ENCODE peak calls at places on chromosome X, in five cellular contexts. N is hepatocyte, K is heart right ventricle, L is neural progenitor cell, T is psoas muscle. O is an unnamed sample. For H3K4me1 and H3K36me3, the result is how much of the 10 kb centered on the place peaks cover.

GRCh38 chrX:94288325-94288724 is 614.3 kb downstream of the FAM133A start:
- DNase-seq in N (peak), K (no peak), L (peak), T (no peak), O (no peak)

GRCh38 chrX:3678287-3678686 is 35.2 kb downstream of the PRKX start:
- DNase-seq in N (no peak), K (no peak), L (no peak), T (no peak), O (no peak)

GRCh38 chrX:128021566-128021965 is 30.6 kb downstream of the ACTRT1 start:
- DNase-seq in N (no peak), K (no peak), L (no peak), T (no peak), O (no peak)

GRCh38 chrX:14344172-14344940 is 185.0 kb upstream of the GLRA2 start:
- DNase-seq in N (no peak), K (no peak), L (no peak), T (no peak), O (no peak)

GRCh38 chrX:153983321-153983729 is 10.8 kb downstream of the TMEM187 start:
- DNase-seq in N (no peak), K (no peak), L (no peak), T (no peak), O (no peak)

GRCh38 chrX:39633293-39633692 is 464.5 kb downstream of the BCOR start:
- DNase-seq in N (no peak), K (no peak), L (no peak), T (no peak), O (no peak)

GRCh38 chrX:65723706-65724105 is 56.3 kb downstream of the MSN start:
- DNase-seq in N (no peak), K (no peak), L (no peak), T (no peak), O (no peak)

GRCh38 chrX:96147645-96148044 is 537.0 kb upstream of the DIAPH2 start:
- DNase-seq in N (no peak), K (no peak), L (no peak), T (no peak), O (peak)

GRCh38 chrX:40646489-40647306 is 663 bp downstream of the CXorf38 start:
- DNase-seq in N (peak), K (peak), L (peak), T (peak), O (peak)

GRCh38 chrX:153318811-153319210 is 2.8 kb downstream of the PNMA6F start:
- DNase-seq in N (no peak), K (no peak), L (no peak), T (no peak), O (no peak)

GRCh38 chrX:136157187-136157586 is 9.9 kb downstream of the FHL1 start:
- DNase-seq in N (no peak), K (no peak), L (no peak), T (no peak), O (no peak)

GRCh38 chrX:28498658-28499057 is 88.6 kb upstream of the IL1RAPL1 start:
- DNase-seq in N (peak), K (no peak), L (peak), T (no peak), O (no peak)

GRCh38 chrX:73916931-73917657 is 354.1 kb downstream of the CHIC1 start:
- DNase-seq in N (peak), K (no peak), L (peak), T (no peak), O (peak)

GRCh38 chrX:358651-359143 is 28.0 kb downstream of the PPP2R3B start:
- DNase-seq in N (no peak), K (no peak), L (no peak), T (no peak), O (no peak)

GRCh38 chrX:134548257-134548732 is 88.3 kb downstream of the HPRT1 start:
- DNase-seq in N (no peak), K (no peak), L (peak), T (no peak), O (peak)

GRCh38 chrX:40106677-40107290 is 9.0 kb upstream of the BCOR start:
- DNase-seq in N (no peak), K (peak), L (no peak), T (no peak), O (no peak)

GRCh38 chrX:85922821-85923220 is 124.5 kb downstream of the CHM start:
- DNase-seq in N (no peak), K (no peak), L (no peak), T (no peak), O (no peak)

GRCh38 chrX:154401918-154402621 is 3.9 kb downstream of the RPL10 start:
- DNase-seq in N (peak), K (no peak), L (no peak), T (no peak), O (peak)

GRCh38 chrX:111445485-111445884 is 33.5 kb upstream of the DCX start:
- DNase-seq in N (peak), K (no peak), L (peak), T (no peak), O (peak)

GRCh38 chrX:71604796-71605568 is 13.3 kb downstream of the CXCR3 start:
- DNase-seq in N (no peak), K (no peak), L (no peak), T (no peak), O (no peak)

GRCh38 chrX:54007682-54008081 is 36.6 kb downstream of the PHF8 start:
- DNase-seq in N (no peak), K (no peak), L (no peak), T (no peak), O (no peak)

GRCh38 chrX:73561791-73562190 is 1.2 kb upstream of the CHIC1 start:
- DNase-seq in N (no peak), K (no peak), L (no peak), T (no peak), O (peak)

GRCh38 chrX:128769511-128769910 is 717.3 kb upstream of the ACTRT1 start:
- DNase-seq in N (peak), K (no peak), L (no peak), T (no peak), O (no peak)

GRCh38 chrX:72475952-72476668 is 96.5 kb downstream of the HDAC8 start:
- DNase-seq in N (no peak), K (no peak), L (no peak), T (no peak), O (no peak)

GRCh38 chrX:22247169-22247568 is 25.5 kb upstream of the CBLL2 start:
- DNase-seq in N (no peak), K (no peak), L (no peak), T (no peak), O (no peak)

GRCh38 chrX:37905436-37906147 is 58.2 kb upstream of the DYNLT3 start:
- DNase-seq in N (peak), K (peak), L (peak), T (no peak), O (peak)

GRCh38 chrX:132505116-132505515 is 16.3 kb upstream of the MBNL3 start:
- DNase-seq in N (peak), K (no peak), L (no peak), T (peak), O (peak)

GRCh38 chrX:115897956-115898355 is 272.6 kb upstream of the AGTR2 start:
- DNase-seq in N (no peak), K (no peak), L (no peak), T (no peak), O (no peak)

GRCh38 chrX:44094821-44095530 is 121.8 kb upstream of the NDP start:
- DNase-seq in N (no peak), K (no peak), L (no peak), T (no peak), O (no peak)

DNA sequence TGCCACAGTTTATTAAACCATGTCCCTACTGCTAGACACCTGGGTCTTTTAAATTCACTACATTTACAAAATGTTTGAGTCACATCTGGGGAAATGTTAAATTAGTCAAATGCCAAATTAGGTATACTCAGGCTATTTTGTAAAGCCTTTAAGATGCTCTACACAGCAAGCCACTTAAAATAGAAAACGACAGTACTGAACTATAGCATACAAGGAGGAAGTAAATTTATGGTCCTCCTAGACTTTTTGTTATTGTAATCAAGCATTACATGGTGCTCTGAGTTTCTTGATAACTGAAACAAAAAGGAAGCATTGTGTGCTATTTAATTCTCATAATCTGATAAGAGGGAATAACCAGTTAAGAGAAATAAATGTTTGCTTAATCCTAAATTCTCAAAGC is 46.2 kb downstream of the SLC9A7 start:
- DNase-seq in N (no peak), K (no peak), L (no peak), T (no peak), O (no peak)
- H3K4me1 ChIP-seq in N (under half), K (under half), L (under half), T (under half), O (under half)

DNA sequence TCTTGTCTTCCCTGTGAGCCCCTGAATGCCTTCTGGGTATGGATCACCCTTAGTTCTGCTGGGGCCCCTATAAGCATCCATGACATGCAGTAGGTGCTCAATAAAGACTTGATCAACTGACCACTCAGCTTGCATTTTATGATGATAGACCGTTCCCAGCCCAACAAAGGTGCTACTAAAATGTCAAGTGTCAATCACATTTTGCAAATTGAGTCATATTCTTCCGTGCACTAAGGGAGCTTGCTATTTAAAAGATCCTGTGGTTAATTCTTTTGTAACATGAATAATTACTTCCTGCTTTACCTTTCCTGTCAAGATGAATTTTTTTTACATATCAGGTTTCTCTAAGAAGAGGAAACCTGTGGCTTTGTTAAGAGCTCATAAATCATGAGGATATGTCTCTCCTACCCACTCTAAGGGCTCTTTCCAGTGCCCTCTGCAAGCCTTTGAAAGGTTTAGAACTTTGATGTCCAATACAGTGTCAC is 47.6 kb downstream of the SH3KBP1 start:
- DNase-seq in N (no peak), K (no peak), L (no peak), T (no peak), O (no peak)
- TF ChIP-seq CTCF in N (no peak), K (no peak), L (no peak), T (no peak), O (no peak)

GRCh38 chrX:70332600-70332999 is 42.7 kb downstream of the KIF4A start:
- DNase-seq in N (no peak), K (no peak), L (no peak), T (no peak), O (no peak)

GRCh38 chrX:70336767-70337166 is 46.9 kb downstream of the KIF4A start:
- DNase-seq in N (no peak), K (no peak), L (no peak), T (no peak), O (no peak)

GRCh38 chrX:70338290-70338689 is 48.4 kb downstream of the KIF4A start:
- DNase-seq in N (no peak), K (no peak), L (no peak), T (no peak), O (peak)
- H3K36me3 ChIP-seq in N (under half), K (under half), L (under half), T (under half), O (under half)

GRCh38 chrX:9534686-9535085 is 69.8 kb downstream of the TBL1X start:
- DNase-seq in N (no peak), K (no peak), L (peak), T (no peak), O (no peak)

GRCh38 chrX:9530848-9531274 is 66.0 kb downstream of the TBL1X start:
- DNase-seq in N (peak), K (peak), L (peak), T (peak), O (peak)

GRCh38 chrX:9533611-9534010 is 68.8 kb downstream of the TBL1X start:
- DNase-seq in N (no peak), K (no peak), L (no peak), T (no peak), O (no peak)

GRCh38 chrX:9535101-9535500 is 70.2 kb downstream of the TBL1X start:
- DNase-seq in N (no peak), K (no peak), L (no peak), T (no peak), O (no peak)

GRCh38 chrX:9532349-9532748 is 67.5 kb downstream of the TBL1X start:
- DNase-seq in N (no peak), K (peak), L (no peak), T (no peak), O (no peak)
- H3K4me1 ChIP-seq in N (under half), K (under half), L (under half), T (under half), O (under half)

O was measured in cardiac muscle cell.